ENCODE peak calls at places on chromosome 9, in four cellular contexts. One of them, this sample, is unnamed.

GRCh38 chr9:128689820-128690683 is 1.0 kb downstream of the SET start:
- DNase-seq in neural crest cell: no peak
- DNase-seq in PC-3: no peak
- DNase-seq in CD8-positive, alpha-beta T cell: peak; percentile 68
- DNase-seq in this sample: peak; percentile 89

GRCh38 chr9:135522137-135522877 is 1.1 kb downstream of the LCN1 start:
- DNase-seq in neural crest cell: no peak
- DNase-seq in PC-3: no peak
- DNase-seq in CD8-positive, alpha-beta T cell: no peak
- DNase-seq in this sample: no peak

GRCh38 chr9:89743216-89743575 is 138.4 kb downstream of the GADD45G start:
- DNase-seq in neural crest cell: peak; percentile 18
- DNase-seq in PC-3: no peak
- DNase-seq in CD8-positive, alpha-beta T cell: no peak
- DNase-seq in this sample: peak; percentile 42

GRCh38 chr9:2817987-2818386 is 25.9 kb downstream of the PUM3 start:
- DNase-seq in neural crest cell: no peak
- DNase-seq in PC-3: no peak
- DNase-seq in CD8-positive, alpha-beta T cell: no peak
- DNase-seq in this sample: no peak

GRCh38 chr9:127884427-127884911 is 7.0 kb upstream of the AK1 start:
- DNase-seq in neural crest cell: no peak
- DNase-seq in PC-3: no peak
- DNase-seq in CD8-positive, alpha-beta T cell: no peak
- DNase-seq in this sample: no peak

GRCh38 chr9:10793306-10793705 is 180.5 kb upstream of the PTPRD start:
- DNase-seq in neural crest cell: no peak
- DNase-seq in PC-3: no peak
- DNase-seq in CD8-positive, alpha-beta T cell: no peak
- DNase-seq in this sample: no peak

GRCh38 chr9:125608488-125609224 is 98.4 kb downstream of the MAPKAP1 start:
- DNase-seq in neural crest cell: no peak
- DNase-seq in PC-3: no peak
- DNase-seq in CD8-positive, alpha-beta T cell: no peak
- DNase-seq in this sample: no peak

GRCh38 chr9:92242115-92242778 is 51.2 kb downstream of the IARS1 start:
- DNase-seq in neural crest cell: peak; percentile 10
- DNase-seq in PC-3: no peak
- DNase-seq in CD8-positive, alpha-beta T cell: no peak
- DNase-seq in this sample: no peak

GRCh38 chr9:120946259-120946658 is 19.7 kb upstream of the TRAF1 start:
- DNase-seq in neural crest cell: no peak
- DNase-seq in PC-3: peak; percentile 69
- DNase-seq in CD8-positive, alpha-beta T cell: no peak
- DNase-seq in this sample: no peak

GRCh38 chr9:98607787-98608186 is 100.9 kb downstream of the GABBR2 start:
- DNase-seq in neural crest cell: no peak
- DNase-seq in PC-3: peak; percentile 16
- DNase-seq in CD8-positive, alpha-beta T cell: no peak
- DNase-seq in this sample: no peak

GRCh38 chr9:137759649-137760321 is 117.8 kb upstream of the CACNA1B start:
- DNase-seq in neural crest cell: peak; percentile 53
- DNase-seq in PC-3: no peak
- DNase-seq in CD8-positive, alpha-beta T cell: no peak
- DNase-seq in this sample: no peak

GRCh38 chr9:36276840-36277239 is 18.6 kb upstream of the GNE start:
- DNase-seq in neural crest cell: no peak
- DNase-seq in PC-3: no peak
- DNase-seq in CD8-positive, alpha-beta T cell: no peak
- DNase-seq in this sample: no peak

GRCh38 chr9:135098400-135099105 is 11.1 kb downstream of the OLFM1 start:
- DNase-seq in neural crest cell: peak; percentile 31
- DNase-seq in PC-3: peak; percentile 4
- DNase-seq in CD8-positive, alpha-beta T cell: no peak
- DNase-seq in this sample: no peak

GRCh38 chr9:76650692-76651091 is 113.5 kb upstream of the PCA3 start:
- DNase-seq in neural crest cell: no peak
- DNase-seq in PC-3: no peak
- DNase-seq in CD8-positive, alpha-beta T cell: no peak
- DNase-seq in this sample: no peak

GRCh38 chr9:20873240-20873860 is 158.1 kb downstream of the HACD4 start:
- DNase-seq in neural crest cell: no peak
- DNase-seq in PC-3: no peak
- DNase-seq in CD8-positive, alpha-beta T cell: no peak
- DNase-seq in this sample: no peak

GRCh38 chr9:98943682-98944129 is at the start of gene COL15A1:
- DNase-seq in neural crest cell: peak; percentile 36
- DNase-seq in PC-3: no peak
- DNase-seq in CD8-positive, alpha-beta T cell: no peak
- DNase-seq in this sample: no peak

GRCh38 chr9:128792978-128793686 is 6.1 kb downstream of the TBC1D13 start:
- DNase-seq in neural crest cell: no peak
- DNase-seq in PC-3: no peak
- DNase-seq in CD8-positive, alpha-beta T cell: no peak
- DNase-seq in this sample: no peak

GRCh38 chr9:122239722-122240121 is 11.0 kb upstream of the LHX6 start:
- DNase-seq in neural crest cell: no peak
- DNase-seq in PC-3: no peak
- DNase-seq in CD8-positive, alpha-beta T cell: no peak
- DNase-seq in this sample: no peak

GRCh38 chr9:93520523-93520922 is 55.9 kb upstream of the PHF2 start:
- DNase-seq in neural crest cell: no peak
- DNase-seq in PC-3: no peak
- DNase-seq in CD8-positive, alpha-beta T cell: no peak
- DNase-seq in this sample: no peak

GRCh38 chr9:101029300-101030021 is 934 bp downstream of the PLPPR1 start:
- DNase-seq in neural crest cell: no peak
- DNase-seq in PC-3: no peak
- DNase-seq in CD8-positive, alpha-beta T cell: no peak
- DNase-seq in this sample: no peak

GRCh38 chr9:98215821-98216220 is 23.4 kb upstream of the CORO2A start:
- DNase-seq in neural crest cell: peak; percentile 54
- DNase-seq in PC-3: peak; percentile 17
- DNase-seq in CD8-positive, alpha-beta T cell: no peak
- DNase-seq in this sample: no peak

GRCh38 chr9:130446111-130446861 is 1.5 kb downstream of the ASS1 start:
- DNase-seq in neural crest cell: no peak
- DNase-seq in PC-3: peak; percentile 52
- DNase-seq in CD8-positive, alpha-beta T cell: no peak
- DNase-seq in this sample: no peak

GRCh38 chr9:11794984-11795383 is 898.2 kb upstream of the TYRP1 start:
- DNase-seq in neural crest cell: no peak
- DNase-seq in PC-3: no peak
- DNase-seq in CD8-positive, alpha-beta T cell: no peak
- DNase-seq in this sample: no peak

GRCh38 chr9:95171001-95171400 is 146.5 kb downstream of the FANCC start:
- DNase-seq in neural crest cell: no peak
- DNase-seq in PC-3: peak; percentile 54
- DNase-seq in CD8-positive, alpha-beta T cell: no peak
- DNase-seq in this sample: peak; percentile 47

GRCh38 chr9:106888992-106889631 is 26.1 kb downstream of the ZNF462 start:
- DNase-seq in neural crest cell: no peak
- DNase-seq in PC-3: no peak
- DNase-seq in CD8-positive, alpha-beta T cell: no peak
- DNase-seq in this sample: no peak

GRCh38 chr9:98330831-98331230 is 75.4 kb upstream of the TBC1D2 start:
- DNase-seq in neural crest cell: no peak
- DNase-seq in PC-3: no peak
- DNase-seq in CD8-positive, alpha-beta T cell: no peak
- DNase-seq in this sample: no peak

GRCh38 chr9:13292782-13293181 is 13.3 kb upstream of the MPDZ start:
- DNase-seq in neural crest cell: no peak
- DNase-seq in PC-3: no peak
- DNase-seq in CD8-positive, alpha-beta T cell: no peak
- DNase-seq in this sample: no peak

GRCh38 chr9:93087971-93088655 is 7.9 kb upstream of the CARD19 start:
- DNase-seq in neural crest cell: no peak
- DNase-seq in PC-3: no peak
- DNase-seq in CD8-positive, alpha-beta T cell: no peak
- DNase-seq in this sample: no peak

GRCh38 chr9:114115645-114116044 is 16.6 kb upstream of the KIF12 start:
- DNase-seq in neural crest cell: no peak
- DNase-seq in PC-3: no peak
- DNase-seq in CD8-positive, alpha-beta T cell: no peak
- DNase-seq in this sample: no peak

GRCh38 chr9:37937403-37937802 is 33.5 kb upstream of the SLC25A51 start:
- DNase-seq in neural crest cell: no peak
- DNase-seq in PC-3: no peak
- DNase-seq in CD8-positive, alpha-beta T cell: no peak
- DNase-seq in this sample: no peak

GRCh38 chr9:35538361-35539234 is 48.7 kb downstream of the RUSC2 start:
- DNase-seq in neural crest cell: peak; percentile 57
- DNase-seq in PC-3: no peak
- DNase-seq in CD8-positive, alpha-beta T cell: no peak
- DNase-seq in this sample: no peak

GRCh38 chr9:92685022-92685421 is 15.1 kb upstream of the IPPK start:
- DNase-seq in neural crest cell: no peak
- DNase-seq in PC-3: no peak
- DNase-seq in CD8-positive, alpha-beta T cell: no peak
- DNase-seq in this sample: no peak

GRCh38 chr9:19748278-19749126 is 40.3 kb downstream of the SLC24A2 start:
- DNase-seq in neural crest cell: no peak
- DNase-seq in PC-3: no peak
- DNase-seq in CD8-positive, alpha-beta T cell: no peak
- DNase-seq in this sample: no peak

GRCh38 chr9:102779341-102779740 is 215.8 kb upstream of the CYLC2 start:
- DNase-seq in neural crest cell: no peak
- DNase-seq in PC-3: no peak
- DNase-seq in CD8-positive, alpha-beta T cell: no peak
- DNase-seq in this sample: no peak

GRCh38 chr9:80410106-80410505 is 838.3 kb downstream of the TLE4 start:
- DNase-seq in neural crest cell: peak; percentile 3
- DNase-seq in PC-3: no peak
- DNase-seq in CD8-positive, alpha-beta T cell: no peak
- DNase-seq in this sample: no peak

GRCh38 chr9:19976226-19976625 is 187.4 kb upstream of the SLC24A2 start:
- DNase-seq in neural crest cell: no peak
- DNase-seq in PC-3: peak; percentile 59
- DNase-seq in CD8-positive, alpha-beta T cell: no peak
- DNase-seq in this sample: no peak

GRCh38 chr9:297104-297794 is 82.6 kb downstream of the DOCK8 start:
- DNase-seq in neural crest cell: no peak
- DNase-seq in PC-3: peak; percentile 78
- DNase-seq in CD8-positive, alpha-beta T cell: peak; percentile 26
- DNase-seq in this sample: peak; percentile 33

GRCh38 chr9:297795-298119 is 83.1 kb downstream of the DOCK8 start:
- DNase-seq in neural crest cell: no peak
- DNase-seq in PC-3: no peak
- DNase-seq in CD8-positive, alpha-beta T cell: no peak
- DNase-seq in this sample: no peak

GRCh38 chr9:289121-289520 is 74.5 kb downstream of the DOCK8 start:
- DNase-seq in neural crest cell: no peak
- DNase-seq in PC-3: no peak
- DNase-seq in CD8-positive, alpha-beta T cell: no peak
- DNase-seq in this sample: no peak

DNA sequence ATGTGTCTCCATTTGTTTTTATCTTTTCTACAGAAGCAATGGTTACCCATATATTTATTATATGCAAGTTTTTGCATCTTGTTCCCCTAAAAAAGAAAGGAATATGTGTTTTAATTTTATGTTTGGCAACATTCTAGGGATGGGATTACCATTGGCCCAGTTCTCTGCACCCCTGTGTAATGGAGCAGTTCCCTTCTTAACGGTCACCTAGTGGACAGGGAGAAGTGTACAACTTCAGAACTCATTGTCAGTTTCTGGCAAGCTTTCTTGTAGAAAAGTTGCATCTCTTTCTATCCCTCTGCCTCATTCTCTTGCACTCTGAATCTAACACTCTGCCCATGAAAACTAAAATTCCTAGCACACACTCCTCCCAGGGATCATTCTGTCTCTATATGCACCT is 78.2 kb downstream of the DOCK8 start:
- DNase-seq in neural crest cell: no peak
- DNase-seq in PC-3: no peak
- DNase-seq in CD8-positive, alpha-beta T cell: no peak
- DNase-seq in this sample: no peak
- TF ChIP-seq CTCF in neural crest cell: no peak
- TF ChIP-seq CTCF in PC-3: peak; percentile 26
- TF ChIP-seq CTCF in CD8-positive, alpha-beta T cell: no peak
- TF ChIP-seq CTCF in this sample: no peak

GRCh38 chr9:4228606-4229005 is 71.3 kb downstream of the GLIS3 start:
- DNase-seq in neural crest cell: no peak
- DNase-seq in PC-3: peak; percentile 51
- DNase-seq in CD8-positive, alpha-beta T cell: no peak
- DNase-seq in this sample: no peak
- TF ChIP-seq CTCF in neural crest cell: peak; percentile 65
- TF ChIP-seq CTCF in PC-3: peak; percentile 71
- TF ChIP-seq CTCF in CD8-positive, alpha-beta T cell: no peak
- TF ChIP-seq CTCF in this sample: peak; percentile 20

GRCh38 chr9:83234541-83234940 is 171.6 kb upstream of the RASEF start:
- DNase-seq in neural crest cell: no peak
- DNase-seq in PC-3: no peak
- DNase-seq in CD8-positive, alpha-beta T cell: no peak
- DNase-seq in this sample: no peak

GRCh38 chr9:83236029-83236696 is 173.2 kb upstream of the RASEF start:
- DNase-seq in neural crest cell: no peak
- DNase-seq in PC-3: no peak
- DNase-seq in CD8-positive, alpha-beta T cell: no peak
- DNase-seq in this sample: no peak

GRCh38 chr9:83235524-83235923 is 172.6 kb upstream of the RASEF start:
- DNase-seq in neural crest cell: no peak
- DNase-seq in PC-3: no peak
- DNase-seq in CD8-positive, alpha-beta T cell: no peak
- DNase-seq in this sample: no peak

GRCh38 chr9:83233647-83234046 is 170.7 kb upstream of the RASEF start:
- DNase-seq in neural crest cell: no peak
- DNase-seq in PC-3: no peak
- DNase-seq in CD8-positive, alpha-beta T cell: no peak
- DNase-seq in this sample: no peak

DNA sequence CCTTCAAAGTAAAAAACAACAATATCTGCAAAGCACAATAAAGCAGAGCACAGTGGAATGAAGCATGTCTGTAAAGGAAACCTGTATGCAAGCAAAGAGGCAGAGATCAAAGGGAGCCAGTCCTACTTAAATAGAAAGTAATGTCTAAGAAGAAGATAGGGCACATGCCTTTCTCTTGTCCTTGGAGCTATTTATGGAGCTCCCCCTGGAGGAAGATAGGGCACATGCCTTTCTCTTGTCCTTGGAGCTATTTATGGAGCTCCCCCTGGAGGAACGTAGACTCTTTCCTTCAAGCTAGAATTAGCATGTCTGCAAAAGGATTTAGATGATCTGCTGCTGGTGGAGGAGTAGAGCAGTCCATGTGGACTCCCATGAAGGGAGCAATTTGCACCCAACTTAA is 168.1 kb upstream of the RASEF start:
- DNase-seq in neural crest cell: no peak
- DNase-seq in PC-3: no peak
- DNase-seq in CD8-positive, alpha-beta T cell: no peak
- DNase-seq in this sample: no peak
- TF ChIP-seq CTCF in neural crest cell: peak; percentile 61
- TF ChIP-seq CTCF in PC-3: no peak
- TF ChIP-seq CTCF in CD8-positive, alpha-beta T cell: no peak
- TF ChIP-seq CTCF in this sample: no peak

GRCh38 chr9:109143881-109144562 is 23.0 kb downstream of the FRRS1L start:
- DNase-seq in neural crest cell: no peak
- DNase-seq in PC-3: peak; percentile 61
- DNase-seq in CD8-positive, alpha-beta T cell: no peak
- DNase-seq in this sample: peak; percentile 64
- TF ChIP-seq CTCF in neural crest cell: peak; percentile 52
- TF ChIP-seq CTCF in PC-3: peak; percentile 47
- TF ChIP-seq CTCF in CD8-positive, alpha-beta T cell: no peak
- TF ChIP-seq CTCF in this sample: peak; percentile 20